ENCODE peak calls at places on chromosomes 7 and 10, in eight cellular contexts. One of them, this sample, is unnamed.

GRCh38 chr10:62814901-62815372 is 1.2 kb downstream of the EGR2 start:
- DNase-seq in T-helper 9 cell: no peak
- DNase-seq in endothelial cell of umbilical vein: no peak
- DNase-seq in astrocyte: peak; percentile 11
- DNase-seq in brain pericyte: no peak
- DNase-seq in epithelial cell of esophagus: no peak
- DNase-seq in substantia nigra: no peak
- DNase-seq in mesenteric fat pad: no peak
- DNase-seq in this sample: no peak

GRCh38 chr10:95792874-95793285 is 36.9 kb downstream of the ENTPD1 start:
- DNase-seq in T-helper 9 cell: no peak
- DNase-seq in endothelial cell of umbilical vein: peak; percentile 89
- DNase-seq in astrocyte: peak; percentile 63
- DNase-seq in brain pericyte: no peak
- DNase-seq in epithelial cell of esophagus: no peak
- DNase-seq in substantia nigra: no peak
- DNase-seq in mesenteric fat pad: no peak
- DNase-seq in this sample: no peak

GRCh38 chr7:109449760-109450159 is 880.1 kb downstream of the DNAJB9 start:
- DNase-seq in T-helper 9 cell: no peak
- DNase-seq in endothelial cell of umbilical vein: no peak
- DNase-seq in astrocyte: no peak
- DNase-seq in brain pericyte: no peak
- DNase-seq in epithelial cell of esophagus: no peak
- DNase-seq in substantia nigra: no peak
- DNase-seq in mesenteric fat pad: no peak
- DNase-seq in this sample: no peak

GRCh38 chr7:5500056-5500776 is 76.6 kb upstream of the TNRC18 start:
- DNase-seq in T-helper 9 cell: no peak
- DNase-seq in endothelial cell of umbilical vein: no peak
- DNase-seq in astrocyte: no peak
- DNase-seq in brain pericyte: no peak
- DNase-seq in epithelial cell of esophagus: peak; percentile 59
- DNase-seq in substantia nigra: no peak
- DNase-seq in mesenteric fat pad: no peak
- DNase-seq in this sample: no peak

GRCh38 chr10:62502995-62503613 is 128.9 kb downstream of the ZNF365 start:
- DNase-seq in T-helper 9 cell: no peak
- DNase-seq in endothelial cell of umbilical vein: no peak
- DNase-seq in astrocyte: no peak
- DNase-seq in brain pericyte: no peak
- DNase-seq in epithelial cell of esophagus: peak; percentile 17
- DNase-seq in substantia nigra: no peak
- DNase-seq in mesenteric fat pad: no peak
- DNase-seq in this sample: no peak

GRCh38 chr10:117137911-117138642 is at the start of gene VAX1:
- DNase-seq in T-helper 9 cell: no peak
- DNase-seq in endothelial cell of umbilical vein: no peak
- DNase-seq in astrocyte: no peak
- DNase-seq in brain pericyte: no peak
- DNase-seq in epithelial cell of esophagus: no peak
- DNase-seq in substantia nigra: no peak
- DNase-seq in mesenteric fat pad: no peak
- DNase-seq in this sample: no peak

GRCh38 chr7:97219237-97219636 is 101.7 kb downstream of the SDHAF3 start:
- DNase-seq in T-helper 9 cell: no peak
- DNase-seq in endothelial cell of umbilical vein: no peak
- DNase-seq in astrocyte: no peak
- DNase-seq in brain pericyte: no peak
- DNase-seq in epithelial cell of esophagus: no peak
- DNase-seq in substantia nigra: no peak
- DNase-seq in mesenteric fat pad: no peak
- DNase-seq in this sample: no peak

GRCh38 chr7:113775804-113776203 is 143.0 kb downstream of the PPP1R3A start:
- DNase-seq in T-helper 9 cell: no peak
- DNase-seq in endothelial cell of umbilical vein: no peak
- DNase-seq in astrocyte: no peak
- DNase-seq in brain pericyte: no peak
- DNase-seq in epithelial cell of esophagus: no peak
- DNase-seq in substantia nigra: no peak
- DNase-seq in mesenteric fat pad: no peak
- DNase-seq in this sample: no peak

This sample was measured in T-cell.